ENCODE peak calls at places on chromosomes 5 and 9, in four cellular contexts. U is K562, Z is H1, T is HepG2. V is an unnamed sample.

GRCh38 chr9:133809335-133809734 is 71.2 kb upstream of the SARDH start:
- DNase-seq in U (no peak), Z (no peak), T (no peak), V (no peak)

GRCh38 chr9:16364347-16364746 is 506.1 kb downstream of the BNC2 start:
- DNase-seq in Z (no peak), T (no peak), U (no peak), V (no peak)

GRCh38 chr9:117725426-117725887 is 21.3 kb downstream of the TLR4 start:
- DNase-seq in U (no peak), T (no peak), Z (no peak), V (no peak)

GRCh38 chr5:76714771-76715483 is 999 bp upstream of the F2R start:
- DNase-seq in T (no peak), U (no peak), Z (peak), V (no peak)

GRCh38 chr9:33817327-33818166 is 587 bp downstream of the UBE2R2 start:
- DNase-seq in T (peak), Z (peak), U (peak), V (no peak)

GRCh38 chr9:93280661-93281259 is 96.8 kb downstream of the WNK2 start:
- DNase-seq in Z (no peak), T (no peak), U (no peak), V (no peak)

GRCh38 chr9:127568971-127569818 is 42.9 kb upstream of the STXBP1 start:
- DNase-seq in Z (peak), T (peak), U (peak), V (no peak)

GRCh38 chr5:139745800-139746690 is 49.6 kb upstream of the PSD2 start:
- DNase-seq in U (peak), T (peak), Z (peak), V (no peak)

GRCh38 chr5:154444559-154445421 is 1.0 kb upstream of the SAP30L start:
- DNase-seq in T (no peak), U (peak), Z (peak), V (no peak)

GRCh38 chr5:181173420-181174342 is 26.3 kb downstream of the OR2V2 start:
- DNase-seq in T (peak), U (peak), Z (peak), V (peak)

GRCh38 chr5:9898319-9898718 is 268.2 kb upstream of the TAS2R1 start:
- DNase-seq in Z (peak), U (peak), T (peak), V (no peak)

GRCh38 chr5:142461028-142461427 is 136.2 kb upstream of the SPRY4 start:
- DNase-seq in Z (no peak), U (no peak), T (no peak), V (no peak)

GRCh38 chr5:172412724-172413260 is 41.5 kb downstream of the SH3PXD2B start:
- DNase-seq in U (no peak), Z (no peak), T (no peak), V (peak)

GRCh38 chr5:133564921-133565565 is 47.3 kb downstream of the FSTL4 start:
- DNase-seq in T (no peak), Z (no peak), U (no peak), V (no peak)

GRCh38 chr9:78620764-78621163 is 323.8 kb downstream of the PSAT1 start:
- DNase-seq in U (no peak), T (no peak), Z (no peak), V (no peak)

GRCh38 chr5:103375356-103375755 is 116.8 kb downstream of the MACIR start:
- DNase-seq in U (no peak), T (no peak), Z (no peak), V (no peak)

GRCh38 chr9:73565833-73566465 is 414.3 kb downstream of the ANXA1 start:
- DNase-seq in U (peak), T (peak), Z (no peak), V (no peak)

GRCh38 chr9:6355728-6356127 is 27.6 kb downstream of the TPD52L3 start:
- DNase-seq in Z (no peak), T (no peak), U (no peak), V (peak)

GRCh38 chr5:18397393-18397792 is 763.1 kb downstream of the TAF11L14 start:
- DNase-seq in Z (no peak), T (no peak), U (no peak), V (no peak)
- TF ChIP-seq CBX5 in Z (no peak), T (no peak), U (no peak), V (no peak)

DNA sequence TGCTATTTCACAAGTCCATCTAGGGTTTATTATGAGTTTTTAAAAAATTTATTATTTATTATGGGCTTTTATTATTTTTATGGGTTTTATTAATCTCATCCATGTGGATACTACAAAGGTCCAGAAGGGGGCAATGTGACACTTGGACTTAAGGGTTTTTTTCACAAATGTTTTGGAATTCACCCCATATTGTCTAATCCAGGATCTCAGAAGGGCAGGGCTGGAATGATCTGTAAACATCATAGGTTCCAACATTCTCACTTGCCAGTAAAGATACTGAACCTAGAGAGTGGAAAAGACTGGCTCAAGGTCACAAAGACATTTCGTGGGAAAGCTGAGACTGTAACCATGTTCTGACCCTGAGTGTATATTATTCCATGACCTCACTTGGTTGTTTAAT is 35.6 kb downstream of the NIM1K start:
- DNase-seq in T (peak), Z (no peak), U (peak), V (no peak)
- TF ChIP-seq CBX5 in T (no peak), Z (no peak), U (no peak), V (no peak)

GRCh38 chr9:37963936-37964739 is 60.2 kb upstream of the SLC25A51 start:
- DNase-seq in Z (no peak), T (peak), U (no peak), V (no peak)
- TF ChIP-seq CBX5 in Z (no peak), T (peak), U (no peak), V (no peak)

DNA sequence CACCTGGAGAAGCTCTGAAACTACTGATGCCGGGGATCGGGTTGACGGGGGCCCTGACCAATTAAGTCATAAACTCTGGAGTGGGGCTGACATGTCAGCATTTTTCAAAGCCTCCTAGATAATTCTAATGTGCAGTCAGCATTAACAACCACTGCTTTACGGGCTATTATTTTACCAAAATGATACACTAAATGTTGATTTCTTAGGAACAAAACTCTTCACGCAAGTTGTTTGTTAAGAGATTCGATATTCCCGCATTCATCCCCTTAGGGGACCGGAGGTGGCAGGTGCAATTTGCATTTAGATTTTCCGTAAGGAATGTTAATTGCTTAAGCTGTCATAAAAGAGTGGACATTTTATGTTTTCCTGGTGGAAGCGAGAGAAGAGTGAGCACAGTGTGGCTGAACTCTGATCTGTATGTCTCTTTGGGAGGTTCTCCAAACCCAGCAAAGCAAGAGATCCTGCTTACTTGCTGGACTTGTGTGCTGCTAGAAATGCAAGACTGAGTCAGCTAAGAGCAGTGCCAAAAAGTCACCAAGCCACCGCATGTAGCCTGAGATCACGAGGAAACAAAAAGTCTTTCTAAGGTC is 77.6 kb downstream of the UGCG start:
- DNase-seq in T (no peak), U (no peak), Z (no peak), V (no peak)
- TF ChIP-seq CBX5 in T (no peak), U (no peak), Z (no peak), V (no peak)

GRCh38 chr5:95962785-95963184 is 1.1 kb upstream of the ELL2 start:
- DNase-seq in T (peak), Z (no peak), U (peak), V (no peak)

GRCh38 chr5:95962475-95962773 is 773 bp upstream of the ELL2 start:
- DNase-seq in T (no peak), Z (no peak), U (no peak), V (no peak)

GRCh38 chr5:95961617-95962474 is at the start of gene ELL2:
- DNase-seq in U (peak), T (peak), Z (peak), V (peak)

GRCh38 chr5:95966005-95966404 is 4.4 kb upstream of the ELL2 start:
- DNase-seq in U (no peak), Z (no peak), T (peak), V (no peak)

GRCh38 chr5:95963650-95964410 is 2.2 kb upstream of the ELL2 start:
- DNase-seq in T (no peak), U (peak), Z (no peak), V (no peak)
- TF ChIP-seq CBX5 in T (no peak), U (no peak), Z (no peak), V (no peak)

GRCh38 chr9:121154782-121155181 is 46.9 kb downstream of the RAB14 start:
- DNase-seq in T (no peak), Z (no peak), U (peak), V (no peak)

GRCh38 chr9:121160025-121160424 is 41.6 kb downstream of the RAB14 start:
- DNase-seq in Z (no peak), U (no peak), T (no peak), V (no peak)

GRCh38 chr9:121153642-121154041 is 48.0 kb downstream of the RAB14 start:
- DNase-seq in U (peak), Z (no peak), T (no peak), V (no peak)

GRCh38 chr9:121157939-121158338 is 43.7 kb downstream of the RAB14 start:
- DNase-seq in U (no peak), Z (no peak), T (no peak), V (no peak)

GRCh38 chr9:121156263-121156731 is 45.4 kb downstream of the RAB14 start:
- DNase-seq in U (no peak), T (no peak), Z (no peak), V (peak)
- TF ChIP-seq CBX5 in U (no peak), T (no peak), Z (no peak), V (no peak)

DNA sequence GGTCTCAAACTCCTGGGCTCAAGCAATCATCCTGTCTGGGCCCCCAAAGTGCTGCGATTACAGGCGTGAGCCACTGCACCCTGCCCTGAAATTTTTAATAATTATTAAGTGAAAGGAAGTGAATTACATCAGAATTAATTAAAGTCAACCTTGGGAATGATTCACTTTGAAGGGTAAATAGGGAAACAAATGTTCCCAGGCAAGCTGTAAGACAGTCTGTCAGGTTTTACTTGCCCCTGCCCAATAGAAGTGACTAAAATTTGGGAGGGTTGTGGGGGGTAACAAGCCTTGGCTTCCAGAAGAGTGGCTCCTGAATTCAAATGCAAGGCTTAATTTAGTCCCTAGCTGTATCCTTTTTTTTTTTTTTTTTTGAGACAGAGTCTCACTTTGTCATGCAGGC is 1.3 kb upstream of the LIX1 start:
- DNase-seq in T (no peak), Z (no peak), U (no peak), V (no peak)
- TF ChIP-seq CBX5 in T (no peak), Z (no peak), U (no peak), V (no peak)

DNA sequence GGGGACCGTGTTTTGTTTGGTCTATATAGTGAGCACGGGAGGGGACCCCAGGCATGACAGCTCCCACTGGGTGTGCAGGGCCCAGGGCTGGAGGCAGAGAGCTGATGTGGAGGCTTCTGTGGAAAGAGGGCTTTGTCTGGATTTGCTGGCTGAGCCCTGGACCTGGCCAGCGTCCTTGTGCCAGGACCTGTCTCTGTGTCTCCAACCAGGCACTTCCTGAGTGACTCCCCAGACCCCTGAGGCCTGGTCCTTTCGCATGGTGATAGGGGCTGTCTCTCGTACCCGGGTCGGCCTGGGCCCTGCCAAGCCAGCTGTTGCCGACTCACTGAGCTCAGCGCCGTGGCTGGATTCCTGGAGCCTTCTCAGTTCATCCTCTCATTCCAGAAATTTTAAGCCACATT is 77.6 kb downstream of the ADAMTS2 start:
- DNase-seq in U (no peak), Z (peak), T (no peak), V (no peak)
- TF ChIP-seq CBX5 in U (no peak), Z (no peak), T (no peak), V (no peak)

GRCh38 chr9:18863821-18864220 is 169.2 kb downstream of the SAXO1 start:
- DNase-seq in U (no peak), Z (no peak), T (no peak), V (no peak)
- TF ChIP-seq CBX5 in U (no peak), Z (no peak), T (no peak), V (no peak)

GRCh38 chr5:109316631-109317030 is 93.1 kb downstream of the PJA2 start:
- DNase-seq in T (no peak), U (no peak), Z (no peak), V (no peak)
- TF ChIP-seq CBX5 in T (no peak), U (no peak), Z (no peak), V (no peak)